ENCODE peak calls at places on chromosomes 5 and 9, in five cellular contexts. K is HepG2, U is HCT116, B is GM12878, L is K562. W is an unnamed sample.
A peak's percentile ranks its signal among the peaks of the same experiment; 100 is the strongest.

GRCh38 chr9:135928074-135928730 is 20.9 kb upstream of the CAMSAP1 start:
- DNase-seq in U (no peak), L (no peak), B (no peak), K (no peak), W (no peak)

GRCh38 chr9:123645126-123645525 is 284.8 kb downstream of the DENND1A start:
- DNase-seq in L (no peak), B (no peak), K (no peak), U (no peak), W (no peak)

GRCh38 chr9:91376239-91376638 is 14.5 kb upstream of the AUH start:
- DNase-seq in L (no peak), B (no peak), K (no peak), U (no peak), W (no peak)

GRCh38 chr5:113192541-113192940 is 215.9 kb downstream of the DCP2 start:
- DNase-seq in U (no peak), K (no peak), B (no peak), L (no peak), W (no peak)

GRCh38 chr9:110605586-110605985 is 26.0 kb upstream of the SVEP1 start:
- DNase-seq in K (no peak), B (no peak), U (no peak), L (no peak), W (no peak)

GRCh38 chr9:115992834-115993233 is 160.8 kb upstream of the PAPPA start:
- DNase-seq in U (no peak), B (no peak), K (no peak), L (no peak), W (no peak)

GRCh38 chr5:42021119-42021518 is 96.0 kb downstream of the FBXO4 start:
- DNase-seq in U (no peak), K (no peak), L (no peak), B (no peak), W (no peak)

GRCh38 chr5:68352166-68352565 is 136.6 kb downstream of the PIK3R1 start:
- DNase-seq in L (no peak), B (no peak), K (no peak), U (no peak), W (no peak)

GRCh38 chr5:138725153-138725884 is 27.9 kb upstream of the CTNNA1 start:
- DNase-seq in L (peak; percentile 32), U (peak; percentile 86), K (peak; percentile 57), B (no peak), W (peak; percentile 81)

GRCh38 chr5:151581841-151582583 is 9.1 kb downstream of the FAT2 start:
- DNase-seq in B (no peak), L (no peak), U (no peak), K (no peak), W (no peak)

GRCh38 chr5:143543358-143544255 is 140.1 kb upstream of the NR3C1 start:
- DNase-seq in L (no peak), U (no peak), B (no peak), K (peak; percentile 57), W (no peak)

GRCh38 chr5:95283761-95284511 is 958 bp downstream of the MCTP1 start:
- DNase-seq in U (no peak), K (no peak), L (peak; percentile 39), B (no peak), W (peak; percentile 85)

GRCh38 chr5:31638286-31638685 is 645 bp upstream of the PDZD2 start:
- DNase-seq in K (no peak), L (no peak), U (no peak), B (no peak), W (no peak)

GRCh38 chr5:35345222-35345621 is 114.9 kb upstream of the PRLR start:
- DNase-seq in K (peak; percentile 4), U (no peak), L (no peak), B (no peak), W (no peak)

GRCh38 chr9:124078641-124079040 is 67.1 kb downstream of the LHX2 start:
- DNase-seq in B (no peak), U (no peak), K (peak; percentile 75), L (no peak), W (no peak)

GRCh38 chr9:135240871-135241311 is 153.4 kb downstream of the OLFM1 start:
- DNase-seq in U (no peak), L (no peak), K (no peak), B (no peak), W (no peak)

GRCh38 chr5:169270827-169271226 is 30.1 kb downstream of the SLIT3 start:
- DNase-seq in L (no peak), K (no peak), B (no peak), U (no peak), W (no peak)

GRCh38 chr9:137145731-137146526 is 7.0 kb downstream of the GRIN1 start:
- DNase-seq in B (no peak), L (no peak), U (no peak), K (no peak), W (no peak)

GRCh38 chr9:135391759-135392158 is 87.8 kb upstream of the PPP1R26 start:
- DNase-seq in K (no peak), U (no peak), B (no peak), L (no peak), W (no peak)

GRCh38 chr5:5638193-5638592 is 215.7 kb downstream of the ICE1 start:
- DNase-seq in K (no peak), U (no peak), L (no peak), B (no peak), W (no peak)

GRCh38 chr5:72036951-72037350 is 70.3 kb upstream of the MAP1B start:
- DNase-seq in K (no peak), B (no peak), L (no peak), U (no peak), W (no peak)

GRCh38 chr9:4225291-4226119 is 74.4 kb downstream of the GLIS3 start:
- DNase-seq in K (no peak), B (no peak), U (peak; percentile 62), L (no peak), W (no peak)

GRCh38 chr5:75053286-75054109 is 1.1 kb upstream of the GCNT4 start:
- DNase-seq in L (no peak), K (peak; percentile 16), B (no peak), U (no peak), W (no peak)

GRCh38 chr9:74783408-74783807 is 104.3 kb downstream of the TRPM6 start:
- DNase-seq in U (no peak), K (no peak), B (no peak), L (no peak), W (no peak)

DNA sequence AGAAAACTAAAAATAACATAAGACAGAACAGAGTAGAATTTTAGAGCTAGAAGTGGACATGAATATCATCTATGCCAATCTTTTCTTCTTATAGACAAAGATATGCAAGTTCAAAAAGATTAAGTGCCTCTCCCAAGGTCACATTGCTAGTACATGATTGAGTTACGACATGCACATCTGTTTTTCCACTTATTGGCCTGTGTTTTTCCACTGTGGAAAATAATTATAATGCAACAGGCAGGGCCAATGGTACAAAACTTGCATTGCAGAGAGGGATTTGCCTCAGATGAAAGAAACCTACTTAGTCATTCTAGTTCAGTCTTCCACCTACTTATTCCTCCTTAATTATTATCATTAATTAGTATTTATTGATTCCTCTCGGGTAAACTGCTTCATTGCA is 407.8 kb upstream of the SGCD start:
- DNase-seq in U (no peak), B (no peak), L (no peak), K (no peak), W (no peak)
- TF ChIP-seq SRF in U (no peak), B (no peak), L (no peak), K (no peak), W (no peak)

GRCh38 chr5:180920710-180921109 is 21.8 kb downstream of the BTNL8 start:
- DNase-seq in L (no peak), B (no peak), U (no peak), K (no peak), W (no peak)

GRCh38 chr5:180922932-180923331 is 24.0 kb downstream of the BTNL8 start:
- DNase-seq in L (no peak), U (no peak), K (no peak), B (no peak), W (no peak)

GRCh38 chr5:180914646-180915045 is 15.7 kb downstream of the BTNL8 start:
- DNase-seq in L (no peak), U (no peak), B (no peak), K (no peak), W (no peak)

GRCh38 chr5:180915924-180916323 is 17.0 kb downstream of the BTNL8 start:
- DNase-seq in U (no peak), B (no peak), K (no peak), L (no peak), W (no peak)

DNA sequence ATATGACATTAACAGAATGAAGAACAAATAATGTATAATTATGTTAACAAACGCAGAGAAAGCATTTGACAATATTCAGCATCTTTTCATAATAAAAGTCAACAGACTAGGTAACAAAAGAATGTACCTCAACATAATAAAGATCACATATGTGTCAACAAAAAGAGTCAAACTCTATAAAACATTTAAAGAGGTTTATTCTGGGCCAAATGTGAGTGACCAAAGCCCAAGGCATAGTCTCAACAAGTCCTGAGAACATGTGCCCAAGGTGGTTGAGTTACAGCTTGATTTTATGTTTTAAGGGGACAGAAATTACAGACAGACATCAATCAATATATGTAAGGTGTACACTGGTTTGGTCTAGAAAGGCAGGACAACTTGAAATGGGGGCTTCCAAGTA is 19.4 kb downstream of the BTNL8 start:
- DNase-seq in U (no peak), K (no peak), L (no peak), B (no peak), W (no peak)
- TF ChIP-seq POLR2AphosphoS5 in U (no peak), K (no peak), L (no peak), B (no peak), W (no peak)

GRCh38 chr5:181069767-181070491 is 29.9 kb downstream of the BTNL9 start:
- DNase-seq in U (no peak), K (no peak), B (no peak), L (peak; percentile 24), W (peak; percentile 85)
- TF ChIP-seq SRF in U (no peak), K (no peak), B (no peak), L (no peak), W (no peak)

GRCh38 chr9:36559036-36559695 is 13.5 kb upstream of the MELK start:
- DNase-seq in K (no peak), U (no peak), L (no peak), B (no peak), W (no peak)

DNA sequence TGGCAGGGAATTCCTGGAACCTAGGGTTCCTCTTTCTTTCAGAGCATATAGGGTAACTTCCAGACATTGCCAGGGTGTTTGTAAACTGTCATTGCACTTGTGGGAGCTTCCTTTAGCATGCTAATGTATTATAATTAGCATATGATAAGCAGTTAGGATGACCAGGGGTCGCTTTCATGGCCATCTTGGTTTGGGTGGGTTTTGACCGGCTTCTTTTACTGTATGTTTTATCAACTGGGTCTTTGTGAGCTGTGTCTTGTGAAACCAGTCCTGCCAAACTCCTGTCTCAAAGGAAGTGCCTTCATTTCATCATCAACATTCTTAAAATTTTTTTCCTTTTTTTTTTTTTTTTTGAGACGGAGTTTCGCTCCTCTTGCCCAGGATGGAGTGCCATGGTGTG is 11.9 kb upstream of the MELK start:
- DNase-seq in B (no peak), U (no peak), K (no peak), L (no peak), W (no peak)
- TF ChIP-seq POLR2AphosphoS5 in B (no peak), U (no peak), K (no peak), L (no peak), W (no peak)